ENCODE peak calls at places on chromosomes 7 and 10, in five cellular contexts. One of them, this sample, is unnamed.

GRCh38 chr7:149245244-149245643 is 5.8 kb downstream of the ZNF212 start:
- DNase-seq in hepatocyte: no peak
- DNase-seq in GM12878: no peak
- DNase-seq in HCT116: no peak
- DNase-seq in fibroblast of lung: no peak
- DNase-seq in this sample: no peak

GRCh38 chr7:78066599-78066998 is 268.0 kb downstream of the PHTF2 start:
- DNase-seq in HCT116: no peak
- DNase-seq in GM12878: no peak
- DNase-seq in fibroblast of lung: no peak
- DNase-seq in hepatocyte: no peak
- DNase-seq in this sample: no peak

GRCh38 chr10:95499482-95499989 is 61.6 kb downstream of the SORBS1 start:
- DNase-seq in GM12878: no peak
- DNase-seq in fibroblast of lung: peak
- DNase-seq in hepatocyte: no peak
- DNase-seq in HCT116: no peak
- DNase-seq in this sample: no peak

GRCh38 chr10:62005281-62005680 is 103.8 kb downstream of the ARID5B start:
- DNase-seq in fibroblast of lung: peak
- DNase-seq in GM12878: no peak
- DNase-seq in HCT116: no peak
- DNase-seq in hepatocyte: no peak
- DNase-seq in this sample: no peak

GRCh38 chr10:86585726-86586048 is 64.1 kb upstream of the WAPL start:
- DNase-seq in fibroblast of lung: no peak
- DNase-seq in hepatocyte: no peak
- DNase-seq in GM12878: no peak
- DNase-seq in HCT116: no peak
- DNase-seq in this sample: no peak

GRCh38 chr7:43769791-43770465 is 11.4 kb downstream of the BLVRA start:
- DNase-seq in HCT116: no peak
- DNase-seq in hepatocyte: no peak
- DNase-seq in GM12878: no peak
- DNase-seq in fibroblast of lung: no peak
- DNase-seq in this sample: no peak

GRCh38 chr7:97418312-97418711 is 300.8 kb downstream of the SDHAF3 start:
- DNase-seq in HCT116: peak
- DNase-seq in fibroblast of lung: no peak
- DNase-seq in hepatocyte: no peak
- DNase-seq in GM12878: no peak
- DNase-seq in this sample: no peak

GRCh38 chr10:44965104-44965503 is 5.5 kb downstream of the RASSF4 start:
- DNase-seq in hepatocyte: no peak
- DNase-seq in GM12878: no peak
- DNase-seq in HCT116: no peak
- DNase-seq in fibroblast of lung: no peak
- DNase-seq in this sample: no peak

GRCh38 chr7:123972045-123972444 is 47.0 kb downstream of the SPAM1 start:
- DNase-seq in fibroblast of lung: no peak
- DNase-seq in GM12878: no peak
- DNase-seq in HCT116: no peak
- DNase-seq in hepatocyte: no peak
- DNase-seq in this sample: no peak

GRCh38 chr10:86085686-86086085 is 280.9 kb downstream of the GRID1 start:
- DNase-seq in HCT116: no peak
- DNase-seq in hepatocyte: no peak
- DNase-seq in fibroblast of lung: no peak
- DNase-seq in GM12878: no peak
- DNase-seq in this sample: no peak

GRCh38 chr7:47591655-47592572 is 10.0 kb upstream of the TNS3 start:
- DNase-seq in hepatocyte: peak
- DNase-seq in fibroblast of lung: peak
- DNase-seq in HCT116: no peak
- DNase-seq in GM12878: no peak
- DNase-seq in this sample: no peak

GRCh38 chr7:106346167-106346677 is 61.4 kb upstream of the NAMPT start:
- DNase-seq in fibroblast of lung: peak
- DNase-seq in HCT116: no peak
- DNase-seq in hepatocyte: no peak
- DNase-seq in GM12878: no peak
- DNase-seq in this sample: no peak

GRCh38 chr10:60626037-60626436 is 152.2 kb upstream of the CDK1 start:
- DNase-seq in GM12878: no peak
- DNase-seq in HCT116: no peak
- DNase-seq in fibroblast of lung: no peak
- DNase-seq in hepatocyte: no peak
- DNase-seq in this sample: no peak

GRCh38 chr10:1737222-1738061 is at the start of gene ADARB2:
- DNase-seq in GM12878: peak
- DNase-seq in fibroblast of lung: peak
- DNase-seq in hepatocyte: peak
- DNase-seq in HCT116: no peak
- DNase-seq in this sample: no peak

GRCh38 chr10:132528064-132528800 is 9.4 kb upstream of the INPP5A start:
- DNase-seq in HCT116: no peak
- DNase-seq in fibroblast of lung: no peak
- DNase-seq in GM12878: no peak
- DNase-seq in hepatocyte: no peak
- DNase-seq in this sample: no peak

GRCh38 chr7:130732980-130733865 is 784 bp downstream of the KLF14 start:
- DNase-seq in GM12878: no peak
- DNase-seq in HCT116: peak
- DNase-seq in hepatocyte: peak
- DNase-seq in fibroblast of lung: peak
- DNase-seq in this sample: no peak

GRCh38 chr10:114825513-114826253 is 4.1 kb downstream of the FHIP2A start:
- DNase-seq in HCT116: no peak
- DNase-seq in GM12878: peak
- DNase-seq in fibroblast of lung: peak
- DNase-seq in hepatocyte: peak
- DNase-seq in this sample: no peak

GRCh38 chr7:98423043-98423442 is 22.2 kb upstream of the BAIAP2L1 start:
- DNase-seq in hepatocyte: peak
- DNase-seq in HCT116: peak
- DNase-seq in GM12878: no peak
- DNase-seq in fibroblast of lung: peak
- DNase-seq in this sample: no peak

GRCh38 chr7:78370931-78371330 is 572.4 kb downstream of the PHTF2 start:
- DNase-seq in GM12878: no peak
- DNase-seq in hepatocyte: no peak
- DNase-seq in HCT116: no peak
- DNase-seq in fibroblast of lung: no peak
- DNase-seq in this sample: no peak

GRCh38 chr10:22657566-22658190 is 56.7 kb downstream of the PIP4K2A start:
- DNase-seq in fibroblast of lung: peak
- DNase-seq in hepatocyte: no peak
- DNase-seq in HCT116: no peak
- DNase-seq in GM12878: no peak
- DNase-seq in this sample: no peak

GRCh38 chr7:38757946-38758345 is 126.8 kb upstream of the AMPH start:
- DNase-seq in hepatocyte: no peak
- DNase-seq in fibroblast of lung: peak
- DNase-seq in GM12878: no peak
- DNase-seq in HCT116: no peak
- DNase-seq in this sample: no peak

GRCh38 chr10:10831085-10831484 is 186.6 kb upstream of the CELF2 start:
- DNase-seq in GM12878: no peak
- DNase-seq in HCT116: no peak
- DNase-seq in fibroblast of lung: peak
- DNase-seq in hepatocyte: peak
- DNase-seq in this sample: peak

GRCh38 chr7:76166404-76167255 is 35.1 kb upstream of the SRRM3 start:
- DNase-seq in fibroblast of lung: peak
- DNase-seq in hepatocyte: peak
- DNase-seq in GM12878: peak
- DNase-seq in HCT116: peak
- DNase-seq in this sample: peak
- TF ChIP-seq CTCF in fibroblast of lung: peak
- TF ChIP-seq CTCF in hepatocyte: peak
- TF ChIP-seq CTCF in GM12878: no peak
- TF ChIP-seq CTCF in HCT116: no peak
- TF ChIP-seq CTCF in this sample: peak

GRCh38 chr10:101223274-101224059 is 5.8 kb downstream of the LBX1 start:
- DNase-seq in GM12878: no peak
- DNase-seq in hepatocyte: no peak
- DNase-seq in fibroblast of lung: no peak
- DNase-seq in HCT116: no peak
- DNase-seq in this sample: no peak

GRCh38 chr10:101225846-101226361 is 3.4 kb downstream of the LBX1 start:
- DNase-seq in fibroblast of lung: no peak
- DNase-seq in GM12878: no peak
- DNase-seq in hepatocyte: no peak
- DNase-seq in HCT116: no peak
- DNase-seq in this sample: no peak

GRCh38 chr10:101224060-101224909 is 5.0 kb downstream of the LBX1 start:
- DNase-seq in GM12878: no peak
- DNase-seq in HCT116: no peak
- DNase-seq in fibroblast of lung: no peak
- DNase-seq in hepatocyte: no peak
- DNase-seq in this sample: no peak

GRCh38 chr10:101226506-101226887 is 2.8 kb downstream of the LBX1 start:
- DNase-seq in GM12878: no peak
- DNase-seq in hepatocyte: no peak
- DNase-seq in HCT116: no peak
- DNase-seq in fibroblast of lung: no peak
- DNase-seq in this sample: no peak

DNA sequence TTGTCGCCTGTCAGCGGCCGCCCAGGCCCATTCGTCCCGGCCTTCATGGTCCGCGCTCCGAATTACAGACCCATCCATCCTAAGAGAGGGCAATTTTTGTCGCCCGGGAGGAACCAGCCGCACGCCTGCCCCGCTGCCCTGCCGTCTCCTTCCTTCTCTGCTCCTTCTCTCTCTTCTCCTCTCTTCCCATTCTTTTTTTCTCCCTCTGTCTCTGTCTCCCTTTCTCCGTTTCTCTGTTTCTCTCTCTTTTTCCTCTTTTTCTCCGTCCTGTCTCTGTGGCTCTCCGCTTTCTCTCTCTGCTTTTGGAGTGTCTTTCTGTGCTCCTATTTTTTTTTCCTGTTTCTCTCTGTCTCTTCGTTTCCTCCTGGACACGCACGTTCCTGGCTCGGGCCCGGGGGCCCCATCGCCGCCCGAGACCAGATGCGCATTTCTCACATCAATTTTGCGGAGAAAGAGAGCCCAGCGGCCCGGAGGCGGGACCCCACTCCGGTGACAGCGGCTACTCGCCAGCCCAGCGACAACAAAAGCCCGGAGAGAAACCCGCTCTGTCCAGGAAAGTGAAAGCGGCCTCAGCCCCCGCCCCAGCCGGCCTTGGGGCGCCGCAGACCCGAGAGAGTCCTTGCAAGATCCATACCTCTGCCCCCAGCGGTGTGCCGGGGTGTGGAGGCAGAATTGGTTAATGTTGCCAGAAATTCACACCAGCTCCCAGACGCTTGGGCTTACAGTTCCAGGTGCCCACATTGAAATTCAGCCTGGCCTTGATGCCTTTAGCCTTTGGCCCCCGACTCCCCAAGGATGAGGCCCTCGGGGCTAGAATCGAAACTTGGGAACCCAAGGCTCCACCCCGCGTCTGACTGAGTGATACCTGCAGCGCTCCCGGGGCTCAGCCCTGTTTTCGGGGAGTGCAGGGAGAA is 4.1 kb downstream of the LBX1 start:
- DNase-seq in fibroblast of lung: no peak
- DNase-seq in hepatocyte: no peak
- DNase-seq in GM12878: no peak
- DNase-seq in HCT116: no peak
- DNase-seq in this sample: no peak
- TF ChIP-seq EZH2 in fibroblast of lung: peak
- TF ChIP-seq EZH2 in hepatocyte: peak
- TF ChIP-seq EZH2 in GM12878: no peak
- TF ChIP-seq EZH2 in HCT116: no peak
- TF ChIP-seq EZH2 in this sample: peak

DNA sequence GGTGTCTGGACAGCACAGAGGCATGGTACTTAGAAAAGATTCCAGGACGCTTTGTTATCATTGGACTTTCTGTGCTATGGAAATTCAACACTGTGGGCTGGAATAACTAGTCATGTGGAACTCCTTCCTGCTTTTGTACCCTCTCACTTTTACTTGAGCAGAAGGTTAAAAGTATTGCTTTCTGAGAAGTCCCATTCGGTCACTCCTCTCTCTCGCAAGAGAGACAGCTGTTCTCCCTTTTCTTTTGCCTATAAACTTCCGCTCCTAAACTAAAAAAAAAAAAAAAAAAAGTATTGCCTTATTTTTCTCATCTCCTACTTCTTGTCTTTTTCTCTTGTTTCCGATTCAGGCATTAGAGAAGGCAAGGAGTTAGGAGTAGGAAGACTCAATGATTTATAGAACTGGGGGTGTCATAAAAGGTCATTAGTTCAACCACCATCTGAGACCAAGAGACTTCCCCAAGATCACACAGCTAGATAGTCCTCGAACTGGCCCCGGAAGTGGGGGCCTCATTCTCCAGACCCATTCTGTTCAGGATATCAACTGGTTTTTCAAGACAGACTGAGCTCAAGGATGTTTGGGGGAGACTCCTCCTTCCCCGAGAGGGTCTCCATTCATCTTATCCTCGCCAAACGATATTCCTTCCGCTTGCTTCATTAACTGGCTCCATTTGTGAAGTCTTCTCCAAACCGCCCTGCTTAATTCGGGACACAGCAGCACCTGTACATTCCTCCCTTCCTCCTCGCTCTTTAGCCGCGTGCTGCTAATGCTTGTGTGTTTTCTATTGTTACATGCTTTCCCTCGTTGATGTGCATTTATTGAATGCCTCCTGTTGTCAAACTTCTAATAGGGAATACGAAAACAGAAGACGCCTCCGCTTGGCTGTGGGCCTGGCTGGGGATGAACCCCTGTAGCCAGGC is 960 bp upstream of the INPP5F start:
- DNase-seq in GM12878: no peak
- DNase-seq in hepatocyte: no peak
- DNase-seq in HCT116: no peak
- DNase-seq in fibroblast of lung: peak
- DNase-seq in this sample: no peak
- TF ChIP-seq CTCF in GM12878: no peak
- TF ChIP-seq CTCF in hepatocyte: no peak
- TF ChIP-seq CTCF in HCT116: no peak
- TF ChIP-seq CTCF in fibroblast of lung: no peak
- TF ChIP-seq CTCF in this sample: no peak

DNA sequence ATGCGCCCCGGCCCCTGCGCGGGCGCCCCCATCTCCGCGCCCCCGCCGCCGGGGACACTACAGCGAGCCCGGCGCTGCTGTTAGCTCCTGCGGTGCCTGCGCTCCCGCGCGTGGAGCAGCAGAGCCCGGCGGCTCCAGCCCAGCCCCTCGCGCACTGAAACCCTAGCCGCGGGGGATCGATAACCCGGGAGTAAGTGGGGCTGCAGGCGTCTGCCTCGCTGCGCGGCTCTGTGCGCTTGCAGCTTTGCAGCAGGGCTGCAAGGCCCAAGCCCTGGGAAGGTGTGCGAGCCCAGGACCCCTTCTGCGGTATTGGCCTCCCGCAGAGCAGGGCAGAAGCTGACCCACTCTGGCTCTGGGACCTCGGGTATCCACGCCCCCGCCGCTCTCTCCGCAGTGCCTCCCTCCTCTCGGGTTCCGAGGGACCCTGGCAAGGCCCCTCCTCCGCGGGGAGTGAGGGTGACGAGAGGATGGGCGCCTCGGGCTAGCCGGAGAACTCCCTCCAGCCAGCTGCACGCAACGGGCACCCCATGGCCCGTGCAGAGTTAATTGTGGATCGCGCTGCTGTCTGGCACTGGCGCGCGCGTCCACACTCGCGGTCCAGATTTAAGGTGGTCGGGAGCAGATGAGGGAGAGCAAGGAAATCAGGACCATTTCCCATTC is 2.2 kb downstream of the SHH start:
- DNase-seq in fibroblast of lung: no peak
- DNase-seq in HCT116: no peak
- DNase-seq in GM12878: no peak
- DNase-seq in hepatocyte: no peak
- DNase-seq in this sample: no peak
- TF ChIP-seq EZH2 in fibroblast of lung: peak
- TF ChIP-seq EZH2 in HCT116: no peak
- TF ChIP-seq EZH2 in GM12878: no peak
- TF ChIP-seq EZH2 in hepatocyte: no peak
- TF ChIP-seq EZH2 in this sample: peak

This sample was measured in keratinocyte.